ENCODE peak calls at places on chromosomes 5 and 9, in ten cellular contexts. V, O, J, Z, B, R, A, P, H and K are unnamed samples.

GRCh38 chr5:154972476-154973080 is 31.7 kb downstream of the MRPL22 start:
- DNase-seq in V (no peak), O (peak), J (peak), Z (peak), B (peak), R (no peak), A (peak), P (no peak), H (peak), K (no peak)

GRCh38 chr5:157651623-157652376 is 438 bp downstream of the SOX30 start:
- DNase-seq in V (peak), O (peak), J (peak), Z (no peak), B (no peak), R (no peak), A (peak), P (peak), H (peak), K (no peak)

GRCh38 chr9:105842023-105842644 is 147.8 kb downstream of the TMEM38B start:
- DNase-seq in V (no peak), O (peak), J (peak), Z (peak), B (no peak), R (peak), A (peak), P (no peak), H (peak), K (no peak)

GRCh38 chr9:81758123-81758797 is 68.9 kb upstream of the TLE1 start:
- DNase-seq in V (no peak), O (no peak), J (no peak), Z (no peak), B (no peak), R (no peak), A (no peak), P (no peak), H (no peak), K (no peak)

GRCh38 chr9:74275872-74276508 is 221.1 kb upstream of the RORB start:
- DNase-seq in V (no peak), O (no peak), J (no peak), Z (no peak), B (no peak), R (no peak), A (no peak), P (no peak), H (no peak), K (no peak)

GRCh38 chr9:133129001-133129799 is 8.2 kb upstream of the RALGDS start:
- DNase-seq in V (no peak), O (no peak), J (no peak), Z (no peak), B (peak), R (no peak), A (no peak), P (no peak), H (peak), K (no peak)

GRCh38 chr5:39131210-39132127 is 57.3 kb upstream of the RICTOR start:
- DNase-seq in V (no peak), O (no peak), J (no peak), Z (no peak), B (no peak), R (no peak), A (no peak), P (no peak), H (no peak), K (no peak)

GRCh38 chr9:16824545-16825041 is 45.9 kb downstream of the BNC2 start:
- DNase-seq in V (no peak), O (no peak), J (no peak), Z (no peak), B (no peak), R (no peak), A (peak), P (no peak), H (peak), K (no peak)

GRCh38 chr5:60404171-60404570 is 295.8 kb downstream of the DEPDC1B start:
- DNase-seq in V (no peak), O (no peak), J (no peak), Z (no peak), B (no peak), R (no peak), A (peak), P (no peak), H (no peak), K (no peak)

GRCh38 chr9:87237337-87237736 is 260.3 kb upstream of the DAPK1 start:
- DNase-seq in V (no peak), O (no peak), J (no peak), Z (no peak), B (no peak), R (no peak), A (peak), P (no peak), H (no peak), K (no peak)

GRCh38 chr5:45132972-45133371 is 324.2 kb downstream of the MRPS30 start:
- DNase-seq in V (no peak), O (no peak), J (no peak), Z (no peak), B (no peak), R (no peak), A (no peak), P (no peak), H (no peak), K (no peak)

GRCh38 chr5:141427783-141428426 is 2.4 kb upstream of the PCDHGA12 start:
- DNase-seq in V (no peak), O (no peak), J (no peak), Z (no peak), B (no peak), R (no peak), A (no peak), P (no peak), H (no peak), K (no peak)

GRCh38 chr5:14260637-14261036 is 117.5 kb downstream of the TRIO start:
- DNase-seq in V (no peak), O (no peak), J (no peak), Z (no peak), B (no peak), R (no peak), A (no peak), P (no peak), H (peak), K (no peak)

GRCh38 chr9:21677387-21677786 is 125.0 kb upstream of the MTAP start:
- DNase-seq in V (no peak), O (no peak), J (no peak), Z (no peak), B (no peak), R (no peak), A (peak), P (no peak), H (no peak), K (no peak)

GRCh38 chr9:33880562-33881089 is 63.7 kb downstream of the UBE2R2 start:
- DNase-seq in V (no peak), O (no peak), J (no peak), Z (no peak), B (no peak), R (no peak), A (no peak), P (no peak), H (no peak), K (no peak)

GRCh38 chr5:137566118-137566541 is 67.0 kb upstream of the SPOCK1 start:
- DNase-seq in V (no peak), O (no peak), J (peak), Z (no peak), B (no peak), R (peak), A (peak), P (no peak), H (no peak), K (no peak)

GRCh38 chr5:180830253-180831138 is 27.9 kb upstream of the MGAT1 start:
- DNase-seq in V (peak), O (no peak), J (peak), Z (no peak), B (peak), R (no peak), A (no peak), P (peak), H (no peak), K (no peak)